ENCODE peak calls at places on chromosomes 13 and 19, in six cellular contexts. J, O, D, U, W and B are unnamed samples.
A peak's percentile ranks its signal among the peaks of the same experiment; 100 is the strongest.

GRCh38 chr13:95073826-95074345 is 227.4 kb downstream of the ABCC4 start:
- DNase-seq in J (no peak), O (no peak), D (no peak), U (no peak), W (no peak), B (no peak)

GRCh38 chr19:40716031-40716654 is 543 bp downstream of the COQ8B start:
- DNase-seq in J (no peak), O (peak; percentile 49), D (no peak), U (peak; percentile 54), W (no peak), B (no peak)

GRCh38 chr13:101869553-101869952 is 417.1 kb downstream of the ITGBL1 start:
- DNase-seq in J (no peak), O (no peak), D (no peak), U (no peak), W (no peak), B (no peak)

GRCh38 chr19:45564131-45564780 is 20.3 kb downstream of the OPA3 start:
- DNase-seq in J (no peak), O (peak; percentile 58), D (no peak), U (peak; percentile 13), W (no peak), B (no peak)

GRCh38 chr13:75255653-75256052 is 226.3 kb downstream of the TBC1D4 start:
- DNase-seq in J (no peak), O (no peak), D (no peak), U (no peak), W (no peak), B (no peak)

GRCh38 chr13:81779896-81780295 is 1439.0 kb upstream of the SPRY2 start:
- DNase-seq in J (no peak), O (no peak), D (no peak), U (no peak), W (no peak), B (no peak)

GRCh38 chr13:91280806-91281205 is 66.7 kb upstream of the MIR17HG start:
- DNase-seq in J (no peak), O (no peak), D (no peak), U (no peak), W (no peak), B (no peak)

GRCh38 chr13:29507356-29507755 is 88.1 kb downstream of the SLC7A1 start:
- DNase-seq in J (no peak), O (no peak), D (no peak), U (no peak), W (no peak), B (no peak)

GRCh38 chr19:6414793-6415591 is 9.6 kb downstream of the KHSRP start:
- DNase-seq in J (peak; percentile 36), O (no peak), D (no peak), U (no peak), W (no peak), B (peak; percentile 76)

GRCh38 chr19:27753622-27754021 is 1459.3 kb downstream of the UQCRFS1 start:
- DNase-seq in J (no peak), O (no peak), D (no peak), U (no peak), W (peak; percentile 26), B (no peak)

GRCh38 chr19:56092685-56093631 is 28.1 kb downstream of the ZNF787 start:
- DNase-seq in J (no peak), O (no peak), D (no peak), U (no peak), W (no peak), B (peak; percentile 4)

GRCh38 chr19:2494084-2494446 is 18.1 kb downstream of the GADD45B start:
- DNase-seq in J (peak; percentile 75), O (no peak), D (no peak), U (no peak), W (no peak), B (no peak)

GRCh38 chr13:99417151-99417820 is 84.0 kb upstream of the TM9SF2 start:
- DNase-seq in J (no peak), O (no peak), D (no peak), U (no peak), W (peak; percentile 72), B (no peak)

GRCh38 chr13:104015646-104016396 is 949.6 kb upstream of the SLC10A2 start:
- DNase-seq in J (no peak), O (no peak), D (no peak), U (no peak), W (no peak), B (no peak)

GRCh38 chr13:81577601-81578000 is 1236.7 kb upstream of the SPRY2 start:
- DNase-seq in J (no peak), O (no peak), D (no peak), U (no peak), W (no peak), B (no peak)

DNA sequence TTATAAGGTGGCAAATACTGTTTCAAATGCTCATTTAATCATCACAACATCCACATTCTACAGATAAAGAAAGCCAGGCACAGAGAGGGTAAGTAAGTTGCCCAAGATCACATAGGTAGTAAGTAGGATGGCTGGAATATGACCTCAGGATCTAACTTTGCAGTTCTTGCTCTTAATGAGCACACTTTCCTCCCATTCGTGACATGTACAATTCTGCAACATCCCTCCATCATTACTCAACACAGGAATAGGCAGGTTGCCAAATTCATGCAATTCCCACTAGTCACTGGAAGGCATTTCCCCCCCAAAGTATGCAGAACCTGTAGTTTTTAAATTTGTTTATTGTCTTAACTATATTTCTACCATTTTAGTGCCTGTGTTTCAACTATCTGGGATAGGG is 109.2 kb downstream of the OLFM4 start:
- DNase-seq in J (no peak), O (no peak), D (no peak), U (no peak), W (no peak), B (no peak)
- TF ChIP-seq EP300 in J (no peak), O (no peak), D (no peak), U (no peak), W (no peak), B (no peak)

DNA sequence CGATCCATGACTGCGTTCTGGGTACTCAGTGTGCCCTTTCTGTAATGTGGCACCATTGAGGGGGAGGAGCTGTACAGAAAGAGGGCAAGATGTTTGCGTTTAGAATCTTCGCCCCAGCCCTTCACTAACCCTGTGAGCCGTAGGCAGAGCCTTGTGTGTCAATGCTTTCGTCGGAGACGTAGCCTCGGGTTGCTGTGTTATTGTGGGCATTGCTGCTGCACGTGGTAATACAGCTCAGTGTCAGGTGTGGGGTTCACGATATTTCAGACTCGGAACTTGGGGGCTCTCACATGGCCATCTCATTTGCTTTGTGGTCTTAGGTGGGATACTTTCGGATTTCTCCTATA is 6.1 kb downstream of the RPS9 start:
- DNase-seq in J (no peak), O (no peak), D (no peak), U (no peak), W (no peak), B (no peak)
- H3K4me1 ChIP-seq in J (peaks cover 49% of the 10 kb centered on the region), O (peaks cover 14% of the 10 kb centered on the region), D (peaks cover 96% of the 10 kb centered on the region), U (peaks cover 64% of the 10 kb centered on the region), W (peaks cover 78% of the 10 kb centered on the region), B (peaks cover 80% of the 10 kb centered on the region)

GRCh38 chr19:23762884-23763711 is 4.4 kb upstream of the ZNF681 start:
- DNase-seq in J (peak; percentile 87), O (peak; percentile 86), D (peak; percentile 93), U (peak; percentile 86), W (peak; percentile 93), B (peak; percentile 92)
- TF ChIP-seq POLR2AphosphoS5 in J (peak; percentile 70), O (peak; percentile 74), D (peak; percentile 67), U (peak; percentile 62), W (peak; percentile 23), B (peak; percentile 43)

GRCh38 chr13:108911807-108912206 is 282.4 kb downstream of the MYO16 start:
- DNase-seq in J (no peak), O (no peak), D (no peak), U (no peak), W (no peak), B (no peak)

GRCh38 chr13:108919036-108919907 is 289.9 kb downstream of the MYO16 start:
- DNase-seq in J (no peak), O (no peak), D (no peak), U (no peak), W (no peak), B (no peak)

GRCh38 chr13:108915095-108915633 is 285.8 kb downstream of the MYO16 start:
- DNase-seq in J (peak; percentile 41), O (no peak), D (no peak), U (no peak), W (no peak), B (no peak)

GRCh38 chr13:108917581-108917980 is 288.2 kb downstream of the MYO16 start:
- DNase-seq in J (no peak), O (no peak), D (no peak), U (no peak), W (no peak), B (no peak)

DNA sequence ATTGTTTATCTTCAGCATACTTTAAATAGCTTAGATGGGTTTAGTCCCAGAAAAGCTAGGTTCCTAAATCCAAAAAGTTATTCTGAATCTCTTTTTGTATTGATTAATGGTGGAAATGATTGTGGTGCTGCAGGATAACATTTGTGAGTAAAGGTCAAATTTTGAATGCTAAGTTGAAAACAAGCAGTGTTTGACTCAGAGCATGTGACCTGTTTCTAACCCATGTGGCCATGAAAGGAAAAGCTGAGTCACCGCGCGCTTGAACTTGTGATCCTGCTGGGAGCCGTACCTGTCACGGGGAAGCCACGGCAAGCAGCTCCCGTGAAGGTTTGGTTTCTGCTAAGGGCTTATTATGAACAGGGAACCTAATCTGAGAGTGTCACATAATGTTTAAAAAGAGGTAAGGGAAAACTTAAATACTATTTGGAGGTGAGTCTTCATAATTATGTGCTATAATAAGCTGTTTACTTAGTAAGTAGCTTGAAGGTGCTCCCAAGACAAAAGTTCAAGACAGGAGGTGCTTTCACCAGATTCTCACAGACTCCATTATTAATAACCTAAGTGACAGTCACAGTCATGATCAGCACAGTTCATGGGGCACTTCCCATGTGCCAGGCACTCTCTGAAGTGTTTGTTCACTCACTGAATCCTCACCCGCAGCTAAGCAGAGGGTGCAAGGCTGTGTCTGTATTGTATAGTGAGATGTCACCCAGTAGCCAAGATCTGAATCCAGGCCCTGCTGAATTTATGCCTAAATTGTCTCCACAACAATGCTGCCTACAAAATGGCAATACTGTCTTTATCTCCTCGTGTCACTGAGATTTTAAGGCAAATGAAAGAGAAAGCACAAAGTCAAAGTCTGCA is 286.5 kb downstream of the MYO16 start:
- DNase-seq in J (no peak), O (no peak), D (peak; percentile 81), U (peak; percentile 51), W (peak; percentile 91), B (peak; percentile 94)
- TF ChIP-seq EP300 in J (no peak), O (no peak), D (no peak), U (peak; percentile 39), W (peak; percentile 66), B (no peak)

DNA sequence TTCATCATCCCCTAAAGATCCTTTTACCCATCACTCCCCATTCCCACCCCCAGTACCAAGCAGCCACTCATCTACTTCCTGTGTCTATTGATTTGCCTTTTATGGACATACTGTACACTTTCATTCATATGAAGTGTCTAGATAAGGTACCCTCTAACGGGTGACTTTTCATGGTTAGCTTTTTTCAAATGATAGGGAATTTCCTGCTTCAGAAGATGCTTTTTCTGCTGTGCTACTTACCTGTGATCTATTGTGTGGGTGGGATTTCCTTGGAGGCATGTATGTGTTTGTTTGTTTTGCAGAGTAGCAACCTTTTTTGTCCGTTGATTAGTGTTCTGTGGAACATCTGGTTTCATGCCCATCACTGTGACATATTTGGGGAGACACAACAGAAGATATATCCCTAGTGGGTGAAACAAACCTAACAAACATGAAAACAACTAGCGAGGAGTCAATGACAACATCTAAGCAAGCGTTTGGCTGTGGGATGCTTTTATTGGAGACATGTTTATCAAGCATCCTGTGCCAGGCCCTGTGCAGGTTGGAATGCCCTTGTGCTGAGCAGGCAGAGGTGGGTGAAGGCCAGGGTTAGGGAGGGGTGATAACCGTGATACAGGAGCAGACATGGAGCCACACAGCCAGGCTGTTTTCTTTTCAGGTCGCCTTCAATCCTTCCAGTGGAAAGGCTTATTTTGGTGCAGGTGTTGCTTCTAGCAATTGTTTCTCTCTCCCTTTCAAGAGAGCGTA is 17.6 kb downstream of the SPINT2 start:
- DNase-seq in J (no peak), O (no peak), D (no peak), U (no peak), W (no peak), B (no peak)
- H3K4me1 ChIP-seq in J (peaks cover 8% of the 10 kb centered on the region), O (no peaks in the 10 kb centered on the region), D (peaks cover 49% of the 10 kb centered on the region), U (peaks cover 7% of the 10 kb centered on the region), W (peaks cover 62% of the 10 kb centered on the region), B (peaks cover 50% of the 10 kb centered on the region)